ENCODE peak calls at places on chromosomes 5 and 9, in four cellular contexts. N is dorsolateral prefrontal cortex, L is cardiac muscle cell, X is pancreas. A is an unnamed sample.

GRCh38 chr5:150134198-150134588 is 21.5 kb downstream of the PDGFRB start:
- DNase-seq in X (peak), N (no peak), L (no peak), A (peak)

GRCh38 chr5:157457391-157457790 is 2.6 kb upstream of the NIPAL4 start:
- DNase-seq in L (no peak), N (no peak), X (no peak), A (no peak)

GRCh38 chr9:91714020-91714721 is 235.9 kb downstream of the ROR2 start:
- DNase-seq in N (no peak), X (peak), L (peak), A (no peak)

GRCh38 chr5:133944263-133945230 is 23.9 kb downstream of the C5orf15 start:
- DNase-seq in L (peak), X (no peak), N (no peak), A (peak)

GRCh38 chr5:33583332-33583731 is 142.6 kb downstream of the TARS1 start:
- DNase-seq in L (no peak), X (no peak), N (no peak), A (no peak)

GRCh38 chr9:104927216-104927911 is 591 bp downstream of the ABCA1 start:
- DNase-seq in X (peak), N (no peak), L (peak), A (no peak)

GRCh38 chr9:110996436-110997224 is 41.6 kb downstream of the LPAR1 start:
- DNase-seq in N (no peak), X (no peak), L (peak), A (no peak)

GRCh38 chr9:3224931-3225330 is 300.9 kb downstream of the RFX3 start:
- DNase-seq in L (peak), N (no peak), X (no peak), A (no peak)

GRCh38 chr5:14168793-14169262 is 25.7 kb downstream of the TRIO start:
- DNase-seq in N (no peak), L (no peak), X (no peak), A (no peak)

GRCh38 chr9:18359335-18359734 is 114.6 kb upstream of the ADAMTSL1 start:
- DNase-seq in N (no peak), L (peak), X (no peak), A (no peak)

GRCh38 chr5:10283927-10284635 is 23.6 kb downstream of the CMBL start:
- DNase-seq in L (peak), X (peak), N (peak), A (peak)

GRCh38 chr5:1703352-1704050 is 96.1 kb downstream of the MRPL36 start:
- DNase-seq in X (no peak), L (no peak), N (no peak), A (no peak)

GRCh38 chr5:81601912-81602311 is 149.0 kb downstream of the SSBP2 start:
- DNase-seq in N (no peak), L (peak), X (no peak), A (no peak)

GRCh38 chr5:107809201-107810034 is 138.7 kb upstream of the EFNA5 start:
- DNase-seq in N (no peak), L (no peak), X (no peak), A (no peak)

GRCh38 chr5:14265574-14265973 is 122.4 kb downstream of the TRIO start:
- DNase-seq in N (no peak), X (no peak), L (peak), A (no peak)

GRCh38 chr9:22645893-22646292 is 199.3 kb downstream of the DMRTA1 start:
- DNase-seq in X (no peak), N (no peak), L (no peak), A (no peak)

GRCh38 chr5:133941456-133942196 is 26.8 kb downstream of the C5orf15 start:
- DNase-seq in N (no peak), L (no peak), X (no peak), A (no peak)

GRCh38 chr5:116476903-116477537 is 97.6 kb downstream of the SEMA6A start:
- DNase-seq in N (no peak), X (no peak), L (peak), A (no peak)

GRCh38 chr5:50984628-50985027 is 318.2 kb downstream of the PARP8 start:
- DNase-seq in N (no peak), L (no peak), X (no peak), A (no peak)

GRCh38 chr5:50975840-50976239 is 309.4 kb downstream of the PARP8 start:
- DNase-seq in L (no peak), N (no peak), X (no peak), A (no peak)

GRCh38 chr5:50978903-50979302 is 312.5 kb downstream of the PARP8 start:
- DNase-seq in X (no peak), L (no peak), N (no peak), A (no peak)
- TF ChIP-seq CTCF in X (no peak), L (no peak), N (no peak), A (no peak)

GRCh38 chr9:114046237-114046755 is 31.8 kb downstream of the AMBP start:
- DNase-seq in X (no peak), N (no peak), L (no peak), A (no peak)

GRCh38 chr9:114048533-114049452 is 29.3 kb downstream of the AMBP start:
- DNase-seq in N (no peak), X (no peak), L (no peak), A (no peak)

GRCh38 chr9:114049453-114050225 is 28.5 kb downstream of the AMBP start:
- DNase-seq in X (no peak), N (no peak), L (no peak), A (no peak)

GRCh38 chr9:114046876-114047275 is 31.2 kb downstream of the AMBP start:
- DNase-seq in L (peak), N (no peak), X (no peak), A (no peak)

DNA sequence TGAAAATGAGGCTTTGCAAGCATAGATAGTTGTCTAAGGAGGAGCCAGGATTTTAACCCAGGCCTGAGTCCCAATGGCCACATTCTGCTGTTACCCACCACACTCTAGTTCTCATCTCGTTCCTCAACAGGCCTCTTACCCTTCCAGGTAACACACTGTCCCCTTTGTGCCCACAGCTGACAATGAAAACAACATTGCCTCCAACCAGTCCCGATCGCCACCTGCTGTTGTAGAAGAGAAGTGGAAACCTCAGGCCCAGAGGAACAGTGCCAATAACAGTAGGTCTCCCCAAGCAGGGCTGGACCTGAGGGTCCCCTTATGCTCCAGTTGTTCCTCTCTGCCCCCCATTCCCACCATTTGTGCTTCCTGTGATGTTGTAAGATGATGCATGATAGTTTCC is 30.4 kb downstream of the AMBP start:
- DNase-seq in L (peak), X (no peak), N (no peak), A (no peak)
- TF ChIP-seq CTCF in L (peak), X (no peak), N (no peak), A (peak)

GRCh38 chr5:41435276-41435675 is 75.1 kb downstream of the PLCXD3 start:
- DNase-seq in L (no peak), X (no peak), N (no peak), A (no peak)
- TF ChIP-seq CTCF in L (no peak), X (no peak), N (no peak), A (no peak)

GRCh38 chr5:179975713-179976030 is 68.0 kb upstream of the TBC1D9B start:
- DNase-seq in L (no peak), X (no peak), N (no peak), A (no peak)

GRCh38 chr5:179980767-179981166 is 73.1 kb upstream of the TBC1D9B start:
- DNase-seq in L (no peak), N (no peak), X (no peak), A (no peak)

GRCh38 chr5:179974281-179974945 is 66.7 kb upstream of the TBC1D9B start:
- DNase-seq in X (no peak), N (no peak), L (no peak), A (no peak)

GRCh38 chr5:179974946-179975712 is 67.4 kb upstream of the TBC1D9B start:
- DNase-seq in N (peak), X (no peak), L (peak), A (peak)

GRCh38 chr5:179978792-179979191 is 71.1 kb upstream of the TBC1D9B start:
- DNase-seq in L (no peak), N (no peak), X (no peak), A (no peak)
- TF ChIP-seq CTCF in L (no peak), N (no peak), X (no peak), A (no peak)

GRCh38 chr9:125100822-125101221 is 42.5 kb downstream of the SCAI start:
- DNase-seq in N (no peak), L (no peak), X (no peak), A (no peak)

GRCh38 chr9:125103021-125103420 is 40.3 kb downstream of the SCAI start:
- DNase-seq in N (no peak), L (no peak), X (no peak), A (no peak)

GRCh38 chr9:125110464-125110863 is 32.9 kb downstream of the SCAI start:
- DNase-seq in N (no peak), L (no peak), X (no peak), A (no peak)

GRCh38 chr9:125103770-125104169 is 39.6 kb downstream of the SCAI start:
- DNase-seq in X (no peak), N (no peak), L (no peak), A (no peak)

DNA sequence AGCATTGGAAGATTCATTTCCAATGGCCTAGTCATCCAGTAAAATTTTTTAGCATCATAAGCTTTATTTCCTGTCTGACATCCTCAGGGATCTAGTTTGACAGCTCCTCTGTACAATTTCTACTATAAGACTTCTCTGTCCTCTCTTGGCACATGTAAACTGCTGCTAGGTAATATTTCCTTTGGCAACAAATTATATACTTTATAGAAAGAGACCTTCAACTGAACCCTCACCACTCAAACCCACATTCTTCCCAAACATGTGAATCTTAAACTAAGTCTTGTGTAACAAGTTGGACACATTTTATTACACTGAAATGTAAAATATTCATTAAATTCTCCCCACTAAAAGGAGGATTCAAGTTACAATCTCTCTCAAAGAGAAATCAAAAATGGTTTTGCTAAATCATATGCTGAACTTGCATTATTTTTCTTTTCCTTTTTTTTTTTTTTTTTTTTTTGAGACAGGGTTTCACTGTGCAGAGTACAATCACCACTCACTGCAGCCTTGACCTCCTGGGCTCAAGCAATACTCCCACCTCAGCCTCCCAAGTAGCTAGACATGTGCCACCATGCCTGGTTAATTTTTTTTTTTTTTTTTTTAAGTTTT is 36.9 kb downstream of the SCAI start:
- DNase-seq in L (peak), N (no peak), X (no peak), A (no peak)
- TF ChIP-seq CTCF in L (no peak), N (no peak), X (no peak), A (no peak)

A was measured in D721Med.